ENCODE peak calls at places on chromosomes 16 and 17, in seven cellular contexts. X is CD8-positive, alpha-beta memory T cell; C is choroid plexus epithelial cell; B is body of pancreas; L is aorta; D is pancreas; S is fibroblast of the aortic adventitia. T is an unnamed sample.

GRCh38 chr16:53744449-53744848 is 40.5 kb downstream of the FTO start:
- DNase-seq in X (no peak), L (no peak), C (no peak), S (no peak), D (peak; percentile 17), B (no peak), T (peak; percentile 51)

GRCh38 chr16:57999971-58000705 is at the start of gene ZNF319:
- DNase-seq in B (no peak), D (no peak), C (no peak), S (no peak), X (no peak), L (no peak), T (no peak)

GRCh38 chr16:65737831-65738230 is 616.0 kb upstream of the CDH11 start:
- DNase-seq in X (no peak), L (no peak), D (no peak), C (peak; percentile 2), B (no peak), S (no peak), T (no peak)

GRCh38 chr17:42155614-42156045 is 841 bp upstream of the RAB5C start:
- DNase-seq in B (no peak), L (no peak), C (peak; percentile 23), X (no peak), S (no peak), D (no peak), T (no peak)

GRCh38 chr17:79117905-79118487 is 43.4 kb downstream of the ENGASE start:
- DNase-seq in C (no peak), D (no peak), B (no peak), L (no peak), S (no peak), X (no peak), T (no peak)

GRCh38 chr17:79183221-79184158 is 108.9 kb downstream of the ENGASE start:
- DNase-seq in D (no peak), L (no peak), X (no peak), B (no peak), C (peak; percentile 13), S (no peak), T (no peak)

GRCh38 chr17:62800580-62800979 is 7.5 kb downstream of the MARCHF10 start:
- DNase-seq in B (peak; percentile 23), D (peak; percentile 40), C (peak; percentile 54), S (no peak), X (no peak), L (no peak), T (no peak)

GRCh38 chr17:75124041-75124818 is 7.3 kb downstream of the NT5C start:
- DNase-seq in X (peak; percentile 8), S (peak; percentile 43), L (no peak), C (peak; percentile 34), D (peak; percentile 57), B (peak; percentile 28), T (no peak)

GRCh38 chr17:42016411-42016831 is 818 bp downstream of the DNAJC7 start:
- DNase-seq in C (peak; percentile 24), S (peak; percentile 45), B (no peak), L (no peak), X (no peak), D (no peak), T (no peak)

GRCh38 chr17:48997103-48997826 is at the start of gene IGF2BP1:
- DNase-seq in X (no peak), L (no peak), S (peak; percentile 43), C (peak; percentile 74), B (no peak), D (no peak), T (peak; percentile 46)

GRCh38 chr17:38815576-38816193 is 9.4 kb downstream of the CWC25 start:
- DNase-seq in L (no peak), S (peak; percentile 44), B (no peak), X (no peak), D (no peak), C (peak; percentile 82), T (peak; percentile 57)

GRCh38 chr17:51164911-51165679 is 1.1 kb upstream of the NME2 start:
- DNase-seq in D (peak; percentile 42), C (no peak), L (peak; percentile 63), S (no peak), X (no peak), B (no peak), T (no peak)

GRCh38 chr16:88015806-88016140 is 64.5 kb downstream of the BANP start:
- DNase-seq in D (no peak), C (no peak), S (no peak), B (no peak), X (no peak), L (no peak), T (no peak)

GRCh38 chr16:86748643-86749042 is 170.3 kb downstream of the FOXL1 start:
- DNase-seq in S (no peak), D (no peak), L (no peak), X (no peak), C (no peak), B (no peak), T (no peak)

GRCh38 chr17:51398647-51399046 is 138.3 kb downstream of the UTP18 start:
- DNase-seq in C (no peak), D (no peak), X (no peak), S (no peak), B (no peak), L (no peak), T (no peak)

GRCh38 chr17:72591500-72592241 is 470.9 kb downstream of the SOX9 start:
- DNase-seq in B (peak; percentile 22), L (no peak), C (peak; percentile 46), D (no peak), X (no peak), S (peak; percentile 29), T (no peak)

GRCh38 chr17:58158181-58158580 is 8.6 kb upstream of the OR4D2 start:
- DNase-seq in X (no peak), S (no peak), L (no peak), C (no peak), D (no peak), B (no peak), T (no peak)

GRCh38 chr17:58161566-58161965 is 5.2 kb upstream of the OR4D2 start:
- DNase-seq in S (no peak), B (no peak), D (no peak), C (no peak), X (no peak), L (no peak), T (no peak)

GRCh38 chr17:58153046-58153445 is 4.9 kb downstream of the OR4D1 start:
- DNase-seq in C (no peak), X (peak; percentile 52), B (no peak), L (no peak), D (no peak), S (no peak), T (peak; percentile 96)

GRCh38 chr17:58156839-58157803 is 8.9 kb downstream of the OR4D1 start:
- DNase-seq in D (no peak), B (no peak), L (no peak), S (no peak), X (peak; percentile 46), C (peak; percentile 1), T (no peak)
- H3K4me3 ChIP-seq in D (no peak overlapping the region), B (no peak overlapping the region), L (peak overlapping the region; percentile 22), S (peak overlapping the region; percentile 9), X (peak overlapping the region; percentile 64), C (no peak overlapping the region), T (no peak overlapping the region)

GRCh38 chr17:36722903-36723263 is 121.5 kb downstream of the MRM1 start:
- DNase-seq in X (no peak), S (no peak), D (no peak), B (no peak), C (no peak), L (no peak), T (no peak)

GRCh38 chr17:36721560-36722120 is 120.3 kb downstream of the MRM1 start:
- DNase-seq in B (no peak), C (no peak), X (no peak), S (peak; percentile 4), D (no peak), L (no peak), T (no peak)

GRCh38 chr17:36720131-36720530 is 118.7 kb downstream of the MRM1 start:
- DNase-seq in S (no peak), C (no peak), L (no peak), B (no peak), D (no peak), X (no peak), T (no peak)

GRCh38 chr17:36723459-36723858 is 122.1 kb downstream of the MRM1 start:
- DNase-seq in C (no peak), L (no peak), D (no peak), X (no peak), S (no peak), B (no peak), T (no peak)

DNA sequence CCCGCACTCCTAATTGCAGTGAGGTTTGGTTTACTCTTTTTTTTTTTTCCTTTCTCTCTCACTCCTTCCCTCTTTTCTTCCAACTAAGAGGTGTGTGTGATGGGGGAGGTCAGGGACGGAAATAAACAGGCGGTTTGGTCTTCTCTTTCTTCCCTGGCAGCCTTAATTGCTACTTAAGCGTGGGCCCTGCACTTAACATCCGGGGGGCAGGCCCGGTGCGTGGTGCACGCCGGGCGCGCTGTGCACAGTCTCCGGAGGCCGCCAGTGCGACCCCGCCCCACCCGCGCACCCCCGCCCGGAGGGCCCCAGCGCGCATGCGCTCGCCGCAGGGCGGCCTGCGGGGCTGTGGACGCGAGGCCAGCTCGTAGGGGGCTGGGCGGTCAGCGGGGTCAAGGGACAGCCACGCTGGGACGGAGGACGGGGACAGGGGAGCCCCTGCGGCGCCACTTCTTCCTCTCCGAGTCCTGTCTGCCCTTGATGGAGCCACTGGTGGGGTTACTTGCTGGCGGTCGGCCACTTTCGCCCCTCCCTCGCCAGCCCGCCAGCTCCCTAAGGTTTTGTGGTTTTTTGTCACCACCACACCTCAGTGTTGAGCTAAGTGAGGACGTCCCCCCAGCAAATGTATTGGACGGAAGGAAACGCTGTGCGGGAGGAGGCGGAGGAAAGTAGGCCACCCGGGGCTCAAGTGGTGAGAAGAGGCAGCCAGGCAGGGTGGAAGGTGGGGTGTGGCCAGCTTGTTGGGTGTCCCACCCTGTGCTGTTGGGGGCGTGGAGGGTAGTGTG is 120.9 kb downstream of the MRM1 start:
- DNase-seq in L (peak; percentile 73), X (peak; percentile 58), B (peak; percentile 21), D (peak; percentile 29), S (peak; percentile 6), C (peak; percentile 29), T (peak; percentile 63)
- H3K4me3 ChIP-seq in L (peak overlapping the region; percentile 25), X (peak overlapping the region; percentile 73), B (no peak overlapping the region), D (peak overlapping the region; percentile 13), S (peak overlapping the region; percentile 51), C (peak overlapping the region; percentile 49), T (peak overlapping the region; percentile 53)

GRCh38 chr16:30528799-30529457 is 2.6 kb upstream of the ZNF768 start:
- DNase-seq in B (no peak), C (no peak), D (no peak), X (no peak), L (no peak), S (no peak), T (no peak)
- H3K4me3 ChIP-seq in B (no peak overlapping the region), C (no peak overlapping the region), D (no peak overlapping the region), X (no peak overlapping the region), L (no peak overlapping the region), S (no peak overlapping the region), T (no peak overlapping the region)

GRCh38 chr16:400061-400540 is 1.6 kb upstream of the DECR2 start:
- DNase-seq in C (no peak), L (peak; percentile 53), B (no peak), S (no peak), X (no peak), D (no peak), T (no peak)

GRCh38 chr16:398551-399277 is 1.7 kb downstream of the NME4 start:
- DNase-seq in B (no peak), S (no peak), C (no peak), L (no peak), X (no peak), D (no peak), T (no peak)

GRCh38 chr16:397736-398332 is 835 bp downstream of the NME4 start:
- DNase-seq in X (no peak), S (peak; percentile 51), L (peak; percentile 86), C (peak; percentile 52), B (peak; percentile 83), D (peak; percentile 78), T (no peak)

GRCh38 chr16:397135-397661 is at the start of gene NME4:
- DNase-seq in B (no peak), S (no peak), X (no peak), D (no peak), C (peak; percentile 28), L (no peak), T (no peak)

GRCh38 chr16:399278-400019 is 2.2 kb upstream of the DECR2 start:
- DNase-seq in B (no peak), S (no peak), C (no peak), L (no peak), D (no peak), X (no peak), T (no peak)
- H3K4me3 ChIP-seq in B (no peak overlapping the region), S (no peak overlapping the region), C (no peak overlapping the region), L (no peak overlapping the region), D (no peak overlapping the region), X (no peak overlapping the region), T (no peak overlapping the region)

T was measured in Jurkat, Clone E6-1.